ENCODE peak calls at places on chromosomes 2 and 18, in seven cellular contexts. One of them, this sample, is unnamed.

GRCh38 chr2:71154798-71155197 is 24.4 kb downstream of the MPHOSPH10 start:
- DNase-seq in AG04449: no peak
- DNase-seq in progenitor cell of endocrine pancreas: no peak
- DNase-seq in bronchial epithelial cell: peak; percentile 52
- DNase-seq in stomach: no peak
- DNase-seq in K562: peak; percentile 22
- DNase-seq in IMR-90: no peak
- DNase-seq in this sample: no peak

GRCh38 chr18:49677762-49678398 is 116.0 kb downstream of the LIPG start:
- DNase-seq in AG04449: no peak
- DNase-seq in progenitor cell of endocrine pancreas: no peak
- DNase-seq in bronchial epithelial cell: no peak
- DNase-seq in stomach: no peak
- DNase-seq in K562: no peak
- DNase-seq in IMR-90: no peak
- DNase-seq in this sample: no peak

GRCh38 chr2:161710131-161710915 is 86.1 kb downstream of the SLC4A10 start:
- DNase-seq in AG04449: no peak
- DNase-seq in progenitor cell of endocrine pancreas: no peak
- DNase-seq in bronchial epithelial cell: peak; percentile 18
- DNase-seq in stomach: no peak
- DNase-seq in K562: no peak
- DNase-seq in IMR-90: no peak
- DNase-seq in this sample: no peak

GRCh38 chr2:235577404-235578330 is 83.8 kb downstream of the AGAP1 start:
- DNase-seq in AG04449: no peak
- DNase-seq in progenitor cell of endocrine pancreas: no peak
- DNase-seq in bronchial epithelial cell: no peak
- DNase-seq in stomach: no peak
- DNase-seq in K562: no peak
- DNase-seq in IMR-90: peak; percentile 70
- DNase-seq in this sample: no peak

GRCh38 chr18:67742954-67743353 is 226.4 kb upstream of the DSEL start:
- DNase-seq in AG04449: no peak
- DNase-seq in progenitor cell of endocrine pancreas: no peak
- DNase-seq in bronchial epithelial cell: no peak
- DNase-seq in stomach: no peak
- DNase-seq in K562: no peak
- DNase-seq in IMR-90: peak; percentile 12
- DNase-seq in this sample: no peak

GRCh38 chr18:79607361-79607930 is 72.2 kb upstream of the CTDP1 start:
- DNase-seq in AG04449: no peak
- DNase-seq in progenitor cell of endocrine pancreas: no peak
- DNase-seq in bronchial epithelial cell: no peak
- DNase-seq in stomach: no peak
- DNase-seq in K562: no peak
- DNase-seq in IMR-90: no peak
- DNase-seq in this sample: no peak

GRCh38 chr2:174059875-174060226 is 94.7 kb upstream of the SP3 start:
- DNase-seq in AG04449: peak; percentile 34
- DNase-seq in progenitor cell of endocrine pancreas: no peak
- DNase-seq in bronchial epithelial cell: peak; percentile 79
- DNase-seq in stomach: no peak
- DNase-seq in K562: no peak
- DNase-seq in IMR-90: peak; percentile 75
- DNase-seq in this sample: no peak

GRCh38 chr2:70887550-70888229 is 48.0 kb upstream of the ATP6V1B1 start:
- DNase-seq in AG04449: no peak
- DNase-seq in progenitor cell of endocrine pancreas: no peak
- DNase-seq in bronchial epithelial cell: no peak
- DNase-seq in stomach: peak; percentile 40
- DNase-seq in K562: peak; percentile 42
- DNase-seq in IMR-90: no peak
- DNase-seq in this sample: no peak

GRCh38 chr18:54284967-54285785 is 15.9 kb downstream of the POLI start:
- DNase-seq in AG04449: peak; percentile 26
- DNase-seq in progenitor cell of endocrine pancreas: no peak
- DNase-seq in bronchial epithelial cell: peak; percentile 70
- DNase-seq in stomach: no peak
- DNase-seq in K562: no peak
- DNase-seq in IMR-90: peak; percentile 75
- DNase-seq in this sample: no peak

GRCh38 chr18:45085916-45086624 is 405.4 kb downstream of the SETBP1 start:
- DNase-seq in AG04449: no peak
- DNase-seq in progenitor cell of endocrine pancreas: no peak
- DNase-seq in bronchial epithelial cell: peak; percentile 56
- DNase-seq in stomach: no peak
- DNase-seq in K562: no peak
- DNase-seq in IMR-90: no peak
- DNase-seq in this sample: no peak

GRCh38 chr2:150167711-150168110 is 319.8 kb downstream of the RND3 start:
- DNase-seq in AG04449: no peak
- DNase-seq in progenitor cell of endocrine pancreas: no peak
- DNase-seq in bronchial epithelial cell: peak; percentile 79
- DNase-seq in stomach: no peak
- DNase-seq in K562: peak; percentile 32
- DNase-seq in IMR-90: peak; percentile 77
- DNase-seq in this sample: no peak

GRCh38 chr18:5527603-5528002 is 16.2 kb downstream of the EPB41L3 start:
- DNase-seq in AG04449: peak; percentile 23
- DNase-seq in progenitor cell of endocrine pancreas: no peak
- DNase-seq in bronchial epithelial cell: no peak
- DNase-seq in stomach: no peak
- DNase-seq in K562: no peak
- DNase-seq in IMR-90: peak; percentile 86
- DNase-seq in this sample: no peak

GRCh38 chr18:77209587-77209986 is 40.1 kb upstream of the GALR1 start:
- DNase-seq in AG04449: no peak
- DNase-seq in progenitor cell of endocrine pancreas: no peak
- DNase-seq in bronchial epithelial cell: no peak
- DNase-seq in stomach: no peak
- DNase-seq in K562: no peak
- DNase-seq in IMR-90: peak; percentile 90
- DNase-seq in this sample: no peak

GRCh38 chr2:39730685-39731302 is 48.3 kb downstream of the THUMPD2 start:
- DNase-seq in AG04449: no peak
- DNase-seq in progenitor cell of endocrine pancreas: no peak
- DNase-seq in bronchial epithelial cell: peak; percentile 52
- DNase-seq in stomach: no peak
- DNase-seq in K562: peak; percentile 20
- DNase-seq in IMR-90: peak; percentile 35
- DNase-seq in this sample: peak; percentile 10

GRCh38 chr2:168084267-168084781 is 163.1 kb downstream of the STK39 start:
- DNase-seq in AG04449: no peak
- DNase-seq in progenitor cell of endocrine pancreas: no peak
- DNase-seq in bronchial epithelial cell: no peak
- DNase-seq in stomach: no peak
- DNase-seq in K562: no peak
- DNase-seq in IMR-90: peak; percentile 7
- DNase-seq in this sample: no peak

GRCh38 chr18:59604877-59605276 is 92.3 kb downstream of the CCBE1 start:
- DNase-seq in AG04449: no peak
- DNase-seq in progenitor cell of endocrine pancreas: no peak
- DNase-seq in bronchial epithelial cell: peak; percentile 94
- DNase-seq in stomach: no peak
- DNase-seq in K562: no peak
- DNase-seq in IMR-90: peak; percentile 23
- DNase-seq in this sample: no peak

GRCh38 chr2:234289789-234290188 is 207.1 kb downstream of the ARL4C start:
- DNase-seq in AG04449: no peak
- DNase-seq in progenitor cell of endocrine pancreas: no peak
- DNase-seq in bronchial epithelial cell: peak; percentile 90
- DNase-seq in stomach: no peak
- DNase-seq in K562: no peak
- DNase-seq in IMR-90: peak; percentile 88
- DNase-seq in this sample: no peak

GRCh38 chr2:62657752-62658151 is 47.8 kb upstream of the EHBP1 start:
- DNase-seq in AG04449: no peak
- DNase-seq in progenitor cell of endocrine pancreas: no peak
- DNase-seq in bronchial epithelial cell: no peak
- DNase-seq in stomach: no peak
- DNase-seq in K562: no peak
- DNase-seq in IMR-90: no peak
- DNase-seq in this sample: no peak

GRCh38 chr2:201114846-201115245 is 1.1 kb upstream of the CFLAR start:
- DNase-seq in AG04449: no peak
- DNase-seq in progenitor cell of endocrine pancreas: no peak
- DNase-seq in bronchial epithelial cell: no peak
- DNase-seq in stomach: no peak
- DNase-seq in K562: no peak
- DNase-seq in IMR-90: no peak
- DNase-seq in this sample: no peak

GRCh38 chr2:201118957-201119848 is 3.2 kb downstream of the CFLAR start:
- DNase-seq in AG04449: no peak
- DNase-seq in progenitor cell of endocrine pancreas: no peak
- DNase-seq in bronchial epithelial cell: no peak
- DNase-seq in stomach: no peak
- DNase-seq in K562: no peak
- DNase-seq in IMR-90: peak; percentile 52
- DNase-seq in this sample: no peak

GRCh38 chr2:201118121-201118956 is 2.4 kb downstream of the CFLAR start:
- DNase-seq in AG04449: no peak
- DNase-seq in progenitor cell of endocrine pancreas: peak; percentile 44
- DNase-seq in bronchial epithelial cell: peak; percentile 88
- DNase-seq in stomach: peak; percentile 84
- DNase-seq in K562: peak; percentile 52
- DNase-seq in IMR-90: peak; percentile 78
- DNase-seq in this sample: peak; percentile 73

GRCh38 chr2:201116115-201116958 is at the start of gene CFLAR:
- DNase-seq in AG04449: no peak
- DNase-seq in progenitor cell of endocrine pancreas: peak; percentile 40
- DNase-seq in bronchial epithelial cell: peak; percentile 71
- DNase-seq in stomach: peak; percentile 74
- DNase-seq in K562: peak; percentile 73
- DNase-seq in IMR-90: peak; percentile 75
- DNase-seq in this sample: peak; percentile 49

GRCh38 chr2:201116959-201117734 is 1.2 kb downstream of the CFLAR start:
- DNase-seq in AG04449: no peak
- DNase-seq in progenitor cell of endocrine pancreas: no peak
- DNase-seq in bronchial epithelial cell: peak; percentile 71
- DNase-seq in stomach: peak; percentile 70
- DNase-seq in K562: no peak
- DNase-seq in IMR-90: peak; percentile 86
- DNase-seq in this sample: peak; percentile 26
- TF ChIP-seq CTCF in AG04449: peak; percentile 37
- TF ChIP-seq CTCF in progenitor cell of endocrine pancreas: peak; percentile 19
- TF ChIP-seq CTCF in bronchial epithelial cell: peak; percentile 25
- TF ChIP-seq CTCF in stomach: peak; percentile 51
- TF ChIP-seq CTCF in K562: peak; percentile 5
- TF ChIP-seq CTCF in IMR-90: peak; percentile 33
- TF ChIP-seq CTCF in this sample: no peak

GRCh38 chr2:11980809-11981208 is 234.4 kb downstream of the LPIN1 start:
- DNase-seq in AG04449: no peak
- DNase-seq in progenitor cell of endocrine pancreas: no peak
- DNase-seq in bronchial epithelial cell: no peak
- DNase-seq in stomach: no peak
- DNase-seq in K562: no peak
- DNase-seq in IMR-90: no peak
- DNase-seq in this sample: no peak
- TF ChIP-seq CTCF in AG04449: no peak
- TF ChIP-seq CTCF in progenitor cell of endocrine pancreas: no peak
- TF ChIP-seq CTCF in bronchial epithelial cell: no peak
- TF ChIP-seq CTCF in stomach: no peak
- TF ChIP-seq CTCF in K562: no peak
- TF ChIP-seq CTCF in IMR-90: no peak
- TF ChIP-seq CTCF in this sample: no peak

DNA sequence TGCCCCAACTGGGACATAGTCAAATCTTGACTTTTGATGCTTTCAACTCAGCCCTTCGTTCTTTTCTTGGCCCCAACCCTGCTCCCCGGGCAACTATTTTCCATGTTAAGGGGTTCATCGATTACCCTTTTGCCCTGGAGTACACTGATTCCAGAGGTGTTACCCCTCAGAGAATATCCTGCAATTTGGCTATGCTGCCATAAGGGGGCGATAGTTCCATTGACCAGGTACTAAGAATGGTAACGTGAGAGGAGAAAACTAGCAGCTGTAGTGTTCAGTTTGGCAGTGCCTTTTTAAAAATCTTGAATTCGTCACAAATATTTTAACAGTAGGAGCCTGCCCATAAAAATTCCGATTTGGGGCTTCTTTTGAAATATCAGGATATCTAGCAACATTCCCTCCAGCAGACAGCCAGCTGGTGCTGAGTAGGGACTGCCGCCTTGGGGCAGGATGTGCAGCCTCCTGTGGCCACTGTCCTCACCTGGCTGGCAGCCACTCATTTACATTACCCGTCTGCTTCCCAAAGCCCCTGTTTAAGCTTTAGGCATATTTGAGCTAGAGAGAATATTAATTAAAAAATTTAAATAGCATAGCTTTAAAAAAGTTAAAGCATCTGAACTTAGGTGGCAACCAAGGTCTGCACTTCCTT is 146.3 kb upstream of the SKOR2 start:
- DNase-seq in AG04449: no peak
- DNase-seq in progenitor cell of endocrine pancreas: no peak
- DNase-seq in bronchial epithelial cell: no peak
- DNase-seq in stomach: no peak
- DNase-seq in K562: peak; percentile 51
- DNase-seq in IMR-90: no peak
- DNase-seq in this sample: peak; percentile 14
- TF ChIP-seq CTCF in AG04449: no peak
- TF ChIP-seq CTCF in progenitor cell of endocrine pancreas: peak; percentile 56
- TF ChIP-seq CTCF in bronchial epithelial cell: no peak
- TF ChIP-seq CTCF in stomach: peak; percentile 16
- TF ChIP-seq CTCF in K562: peak; percentile 41
- TF ChIP-seq CTCF in IMR-90: peak; percentile 7
- TF ChIP-seq CTCF in this sample: peak; percentile 84

DNA sequence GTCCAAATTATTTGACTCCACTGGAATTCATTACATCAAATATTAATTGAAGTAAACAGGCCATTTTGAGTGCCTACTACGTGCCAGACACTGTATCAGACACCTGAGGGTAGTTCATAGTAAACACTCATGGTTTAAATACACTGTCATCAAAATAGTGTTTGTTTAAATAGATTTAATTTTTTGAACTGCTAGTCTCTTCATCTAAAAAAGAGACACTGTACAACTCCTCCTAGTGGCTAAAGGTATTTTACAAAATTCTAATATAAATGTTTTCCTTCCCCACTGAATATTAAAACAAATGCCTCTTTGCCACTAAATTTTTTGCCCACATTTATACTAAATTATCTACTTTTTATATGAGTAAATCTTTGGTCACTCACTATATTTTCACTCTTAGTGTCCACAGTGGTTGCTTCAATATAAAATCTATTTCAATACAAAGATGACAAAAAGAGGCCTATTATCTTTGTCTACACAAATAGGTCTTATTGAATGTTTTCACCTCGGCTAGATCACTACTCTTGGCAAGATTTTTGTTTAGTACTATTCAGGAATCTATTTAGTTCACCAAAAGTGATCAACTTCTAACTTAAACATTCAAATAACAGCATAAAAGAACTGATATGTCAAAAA is 122.1 kb downstream of the TMEM247 start:
- DNase-seq in AG04449: no peak
- DNase-seq in progenitor cell of endocrine pancreas: no peak
- DNase-seq in bronchial epithelial cell: peak; percentile 13
- DNase-seq in stomach: no peak
- DNase-seq in K562: no peak
- DNase-seq in IMR-90: peak; percentile 10
- DNase-seq in this sample: no peak
- TF ChIP-seq CTCF in AG04449: no peak
- TF ChIP-seq CTCF in progenitor cell of endocrine pancreas: peak; percentile 43
- TF ChIP-seq CTCF in bronchial epithelial cell: peak; percentile 14
- TF ChIP-seq CTCF in stomach: no peak
- TF ChIP-seq CTCF in K562: no peak
- TF ChIP-seq CTCF in IMR-90: peak; percentile 51
- TF ChIP-seq CTCF in this sample: peak; percentile 61